ENCODE peak calls at places on chromosomes 4 and X, in five cellular contexts. T, N, W, P and M are unnamed samples.

GRCh38 chr4:104470770-104471169 is 23.9 kb downstream of the CXXC4 start:
- DNase-seq in T (no peak), W (no peak), P (no peak), N (no peak), M (no peak)

GRCh38 chr4:128461300-128462103 is 173.9 kb upstream of the PGRMC2 start:
- DNase-seq in T (peak), N (no peak), P (peak), W (peak), M (no peak)

GRCh38 chr4:89324671-89325070 is 17.1 kb upstream of the GPRIN3 start:
- DNase-seq in W (no peak), N (no peak), P (peak), T (peak), M (no peak)

GRCh38 chrX:110734894-110735541 is 60.6 kb downstream of the CHRDL1 start:
- DNase-seq in T (peak), N (no peak), W (no peak), P (peak), M (no peak)

GRCh38 chr4:10762541-10762940 is 78.0 kb upstream of the CLNK start:
- DNase-seq in P (peak), N (no peak), W (peak), T (no peak), M (no peak)

GRCh38 chr4:7861440-7861881 is 78.2 kb downstream of the AFAP1 start:
- DNase-seq in N (peak), T (peak), P (peak), W (peak), M (peak)

GRCh38 chr4:10180927-10181744 is 64.5 kb upstream of the WDR1 start:
- DNase-seq in W (no peak), P (peak), N (no peak), T (peak), M (no peak)

GRCh38 chr4:24768006-24768405 is 27.4 kb upstream of the SOD3 start:
- DNase-seq in W (no peak), N (no peak), T (no peak), P (no peak), M (no peak)

GRCh38 chr4:153555730-153556440 is 89.7 kb downstream of the TMEM131L start:
- DNase-seq in P (peak), W (no peak), T (no peak), N (no peak), M (no peak)

GRCh38 chrX:39650883-39651282 is 446.9 kb downstream of the BCOR start:
- DNase-seq in P (no peak), W (no peak), T (no peak), N (no peak), M (no peak)

GRCh38 chr4:123349401-123350190 is 47.0 kb upstream of the SPRY1 start:
- DNase-seq in P (no peak), W (no peak), T (peak), N (no peak), M (no peak)

GRCh38 chrX:18574591-18574990 is 97.3 kb downstream of the RS1 start:
- DNase-seq in P (peak), W (no peak), T (peak), N (no peak), M (no peak)

GRCh38 chrX:125205084-125205917 is 114.4 kb upstream of the TEX13C start:
- DNase-seq in W (peak), P (no peak), T (no peak), N (peak), M (peak)

GRCh38 chrX:49976682-49977197 is 54.3 kb downstream of the CLCN5 start:
- DNase-seq in T (no peak), W (no peak), N (no peak), P (no peak), M (no peak)

GRCh38 chrX:120308558-120308957 is 2.7 kb downstream of the TMEM255A start:
- DNase-seq in P (no peak), N (peak), T (no peak), W (peak), M (peak)

GRCh38 chrX:53714580-53715335 is 28.2 kb upstream of the HUWE1 start:
- DNase-seq in W (no peak), P (peak), T (peak), N (no peak), M (no peak)

GRCh38 chrX:8919801-8920200 is 114.1 kb downstream of the FAM9B start:
- DNase-seq in P (no peak), T (no peak), W (no peak), N (no peak), M (no peak)

GRCh38 chrX:76802698-76803097 is 375.2 kb downstream of the MAGEE1 start:
- DNase-seq in P (no peak), T (peak), W (no peak), N (no peak), M (no peak)

GRCh38 chr4:129358571-129358970 is 262.6 kb downstream of the C4orf33 start:
- DNase-seq in P (peak), N (no peak), T (peak), W (no peak), M (no peak)

GRCh38 chr4:180059216-180059881 is 2183.9 kb upstream of the TENM3 start:
- DNase-seq in T (peak), P (no peak), N (peak), W (peak), M (no peak)

GRCh38 chrX:109797311-109797975 is 64.4 kb upstream of the ACSL4 start:
- DNase-seq in W (no peak), N (no peak), T (peak), P (no peak), M (no peak)

GRCh38 chr4:79404666-79405065 is 3.4 kb downstream of the GK2 start:
- DNase-seq in N (no peak), T (no peak), P (no peak), W (no peak), M (no peak)
- H2BK5ac ChIP-seq in N (no peak), T (no peak), P (no peak), W (no peak), M (no peak)

GRCh38 chrX:1397441-1397840 is 5.5 kb upstream of the SLC25A6 start:
- DNase-seq in W (no peak), P (no peak), N (no peak), T (no peak), M (no peak)
- H4K8ac ChIP-seq in W (no peak), P (no peak), N (no peak), T (no peak), M (no peak)

DNA sequence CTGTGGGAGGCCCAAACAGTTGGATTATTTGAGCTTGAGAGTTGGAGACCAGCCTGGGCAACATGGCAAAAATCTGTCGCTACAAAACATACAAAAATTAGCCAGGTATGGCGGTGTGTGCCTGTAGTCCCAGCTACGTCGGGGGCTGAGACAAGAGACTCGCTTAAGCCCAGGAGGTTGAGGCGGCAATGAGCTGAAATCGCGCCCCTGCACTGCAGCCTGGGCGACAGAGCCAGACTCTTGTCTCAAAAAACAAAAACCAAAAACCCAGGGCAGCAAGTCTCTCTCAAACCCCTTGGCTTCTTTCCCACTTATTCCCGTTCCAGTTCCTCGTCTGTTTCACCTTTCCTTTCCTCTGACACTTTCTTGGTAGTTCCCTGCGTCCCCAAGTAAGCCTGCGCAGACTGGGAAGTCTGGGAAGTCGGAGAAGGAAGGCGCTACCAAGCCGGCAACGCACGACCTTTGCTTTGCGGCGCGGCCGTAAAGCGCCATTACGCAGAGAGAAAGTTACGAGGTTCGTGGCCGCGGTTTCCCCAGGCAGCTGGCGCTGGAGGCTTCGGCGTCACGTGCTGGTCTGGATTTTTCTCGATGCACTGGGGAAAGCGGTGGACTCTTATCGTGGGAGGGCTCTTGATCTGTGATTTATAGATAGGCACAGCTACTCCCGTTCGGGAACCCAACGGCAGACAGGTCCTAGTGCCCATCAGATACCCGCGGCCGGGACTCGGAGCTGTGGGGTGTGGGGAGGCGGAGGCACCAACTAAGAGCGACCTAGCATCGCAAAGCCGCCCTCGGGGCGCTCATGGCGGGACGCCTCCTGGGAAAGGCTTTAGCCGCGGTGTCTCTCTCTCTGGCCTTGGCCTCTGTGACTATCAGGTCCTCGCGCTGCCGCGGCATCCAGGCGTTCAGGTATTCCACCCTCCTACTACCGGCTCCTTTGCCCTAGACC is at the start of gene NUDT9:
- DNase-seq in N (peak), P (peak), T (peak), W (peak), M (peak)
- H2BK5ac ChIP-seq in N (no peak), P (peak), T (peak), W (no peak), M (peak)

GRCh38 chrX:155262970-155263754 is 1.1 kb downstream of the RAB39B start:
- DNase-seq in T (no peak), P (no peak), N (no peak), W (no peak), M (no peak)
- H4K8ac ChIP-seq in T (no peak), P (no peak), N (no peak), W (no peak), M (no peak)

DNA sequence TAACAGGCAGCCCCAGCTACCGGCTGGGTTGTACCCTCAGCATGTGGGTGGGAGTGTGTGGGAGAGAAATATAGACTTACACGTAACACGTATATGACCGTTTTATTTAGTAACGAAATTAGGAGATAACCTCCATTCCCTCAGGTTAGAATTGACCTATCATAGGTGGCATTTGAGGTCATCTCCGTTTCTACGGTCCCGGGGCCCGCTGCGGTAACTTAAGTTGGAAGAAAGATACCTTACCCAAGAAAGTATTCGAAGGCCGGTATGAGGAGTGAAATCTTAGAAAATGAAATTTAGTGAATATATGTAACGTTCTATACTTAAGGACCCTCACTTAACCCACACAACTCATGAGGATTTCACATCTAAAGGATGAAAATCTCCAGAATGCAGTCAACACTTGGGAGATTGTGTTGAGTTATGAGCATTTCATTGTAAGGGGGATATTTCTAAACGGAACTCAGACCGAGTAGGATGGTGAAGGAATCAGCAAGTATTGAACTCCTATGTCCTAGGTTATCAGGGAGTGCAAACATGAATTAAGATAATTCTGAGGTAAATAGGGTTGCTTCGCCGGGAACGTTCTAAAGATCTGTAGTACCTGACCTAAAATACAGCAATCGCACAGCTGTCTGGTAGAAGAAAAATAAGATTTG is 906 bp downstream of the CISD2 start:
- DNase-seq in N (no peak), W (no peak), T (no peak), P (peak), M (no peak)
- H2BK5ac ChIP-seq in N (no peak), W (no peak), T (peak), P (peak), M (peak)